ENCODE peak calls at places on chromosome 22, in eight cellular contexts. M is heart right ventricle, I is LNCaP clone FGC, E is fibroblast of villous mesenchyme, G is fibroblast of pulmonary artery, N is right atrium auricular region, T is mucosa of descending colon, Q is astrocyte of the spinal cord. R is an unnamed sample.

GRCh38 chr22:33874206-33874605 is 46.1 kb downstream of the LARGE1 start:
- DNase-seq in M (no peak), I (no peak), E (no peak), G (no peak), N (no peak), T (no peak), Q (no peak), R (no peak)

GRCh38 chr22:26892401-26893033 is 235.1 kb downstream of the MIAT start:
- DNase-seq in M (no peak), I (peak), E (peak), G (no peak), N (peak), T (no peak), Q (no peak), R (no peak)

GRCh38 chr22:33022231-33022630 is 36.0 kb downstream of the SYN3 start:
- DNase-seq in M (no peak), I (no peak), E (no peak), G (no peak), N (peak), T (no peak), Q (no peak), R (no peak)

GRCh38 chr22:27748355-27749168 is 53.0 kb downstream of the MN1 start:
- DNase-seq in M (no peak), I (no peak), E (peak), G (peak), N (no peak), T (no peak), Q (peak), R (no peak)

GRCh38 chr22:29093030-29093429 is 20.2 kb downstream of the KREMEN1 start:
- DNase-seq in M (no peak), I (no peak), E (no peak), G (no peak), N (no peak), T (no peak), Q (no peak), R (no peak)

GRCh38 chr22:19430890-19431541 is 517 bp downstream of the HIRA start:
- DNase-seq in M (peak), I (no peak), E (peak), G (peak), N (no peak), T (peak), Q (peak), R (peak)

GRCh38 chr22:40661661-40662060 is 17.6 kb upstream of the MCHR1 start:
- DNase-seq in M (no peak), I (no peak), E (no peak), G (no peak), N (no peak), T (no peak), Q (no peak), R (no peak)

GRCh38 chr22:39176673-39177455 is 24.4 kb upstream of the CBX7 start:
- DNase-seq in M (no peak), I (no peak), E (no peak), G (no peak), N (no peak), T (no peak), Q (no peak), R (peak)

GRCh38 chr22:33526434-33527107 is 393.7 kb downstream of the LARGE1 start:
- DNase-seq in M (no peak), I (no peak), E (no peak), G (no peak), N (no peak), T (no peak), Q (no peak), R (no peak)

GRCh38 chr22:35150163-35151107 is 84.5 kb downstream of the ISX start:
- DNase-seq in M (peak), I (no peak), E (peak), G (peak), N (peak), T (no peak), Q (peak), R (peak)

GRCh38 chr22:50498322-50498861 is 9.1 kb downstream of the LMF2 start:
- DNase-seq in M (no peak), I (no peak), E (peak), G (peak), N (peak), T (peak), Q (peak), R (peak)

GRCh38 chr22:49119551-49119952 is 708.1 kb downstream of the BRD1 start:
- DNase-seq in M (peak), I (no peak), E (peak), G (no peak), N (peak), T (no peak), Q (no peak), R (no peak)

GRCh38 chr22:45008853-45009751 is 703 bp downstream of the PHF21B start:
- DNase-seq in M (no peak), I (no peak), E (peak), G (no peak), N (no peak), T (no peak), Q (peak), R (peak)

GRCh38 chr22:49736538-49736937 is 91.1 kb downstream of the BRD1 start:
- DNase-seq in M (no peak), I (no peak), E (no peak), G (no peak), N (no peak), T (peak), Q (no peak), R (no peak)

GRCh38 chr22:30309981-30310672 is 16.6 kb downstream of the TBC1D10A start:
- DNase-seq in M (no peak), I (peak), E (peak), G (no peak), N (peak), T (no peak), Q (no peak), R (no peak)

GRCh38 chr22:46150615-46151423 is 493 bp downstream of the PPARA start:
- DNase-seq in M (peak), I (no peak), E (peak), G (no peak), N (no peak), T (peak), Q (no peak), R (peak)

GRCh38 chr22:27267145-27267544 is 534.4 kb downstream of the MN1 start:
- DNase-seq in M (no peak), I (no peak), E (no peak), G (no peak), N (no peak), T (no peak), Q (no peak), R (no peak)

GRCh38 chr22:49730656-49731055 is 97.0 kb downstream of the BRD1 start:
- DNase-seq in M (no peak), I (no peak), E (no peak), G (no peak), N (no peak), T (no peak), Q (no peak), R (no peak)

GRCh38 chr22:41201146-41201545 is 4.0 kb upstream of the L3MBTL2 start:
- DNase-seq in M (no peak), I (peak), E (no peak), G (no peak), N (no peak), T (no peak), Q (no peak), R (no peak)

GRCh38 chr22:46377566-46378498 is 42.3 kb downstream of the TRMU start:
- DNase-seq in M (peak), I (no peak), E (peak), G (no peak), N (no peak), T (peak), Q (no peak), R (no peak)

GRCh38 chr22:23240639-23241389 is 60.5 kb downstream of the BCR start:
- DNase-seq in M (no peak), I (no peak), E (no peak), G (peak), N (no peak), T (peak), Q (no peak), R (no peak)

GRCh38 chr22:46462726-46463371 is 74.6 kb downstream of the CELSR1 start:
- DNase-seq in M (no peak), I (no peak), E (peak), G (peak), N (no peak), T (no peak), Q (peak), R (no peak)

GRCh38 chr22:49977578-49977977 is 17.0 kb downstream of the PIM3 start:
- DNase-seq in M (no peak), I (no peak), E (no peak), G (no peak), N (no peak), T (no peak), Q (no peak), R (no peak)

GRCh38 chr22:43999378-43999777 is 24.7 kb upstream of the PARVB start:
- DNase-seq in M (no peak), I (no peak), E (no peak), G (no peak), N (no peak), T (no peak), Q (no peak), R (no peak)

GRCh38 chr22:27382947-27383346 is 418.6 kb downstream of the MN1 start:
- DNase-seq in M (no peak), I (no peak), E (no peak), G (no peak), N (peak), T (no peak), Q (no peak), R (no peak)

GRCh38 chr22:21657361-21658118 is 8.3 kb upstream of the PPIL2 start:
- DNase-seq in M (peak), I (no peak), E (peak), G (peak), N (no peak), T (peak), Q (peak), R (peak)
- TF ChIP-seq CTCF in M (peak), I (peak), E (no peak), G (no peak), N (no peak), T (peak), Q (no peak), R (peak)

GRCh38 chr22:20507253-20508066 is at the start of gene MED15:
- DNase-seq in M (peak), I (peak), E (peak), G (peak), N (peak), T (peak), Q (peak), R (peak)
- TF ChIP-seq CTCF in M (no peak), I (no peak), E (no peak), G (no peak), N (no peak), T (no peak), Q (no peak), R (no peak)

DNA sequence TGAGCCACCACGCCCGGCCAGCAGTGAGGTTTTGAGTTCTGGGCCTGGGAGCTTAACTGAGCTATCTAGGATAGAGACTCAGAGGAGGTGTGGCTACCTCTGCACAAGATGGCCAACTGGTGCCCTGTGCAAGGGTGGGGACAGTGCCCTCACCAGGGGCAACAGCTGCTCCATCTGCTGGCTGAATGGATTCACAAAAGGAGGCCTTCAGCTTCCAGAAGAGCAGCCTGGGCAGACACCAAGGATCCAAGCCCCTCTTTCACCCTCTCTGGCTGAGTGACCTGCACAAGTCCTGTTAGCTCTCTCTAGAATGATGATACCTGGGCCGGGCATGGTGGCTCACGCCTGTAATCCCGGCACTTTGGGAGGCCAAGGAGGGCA is 33.5 kb upstream of the BAIAP2L2 start:
- DNase-seq in M (no peak), I (no peak), E (no peak), G (no peak), N (no peak), T (no peak), Q (no peak), R (no peak)
- TF ChIP-seq CTCF in M (no peak), I (no peak), E (no peak), G (no peak), N (no peak), T (no peak), Q (no peak), R (no peak)

GRCh38 chr22:38115423-38116205 is 5.1 kb upstream of the BAIAP2L2 start:
- DNase-seq in M (no peak), I (no peak), E (no peak), G (no peak), N (no peak), T (no peak), Q (no peak), R (no peak)

GRCh38 chr22:38118182-38118581 is 7.7 kb upstream of the BAIAP2L2 start:
- DNase-seq in M (no peak), I (no peak), E (no peak), G (no peak), N (no peak), T (no peak), Q (no peak), R (no peak)

GRCh38 chr22:38111941-38112355 is 1.5 kb upstream of the BAIAP2L2 start:
- DNase-seq in M (no peak), I (no peak), E (no peak), G (no peak), N (no peak), T (no peak), Q (no peak), R (no peak)

GRCh38 chr22:38112361-38112760 is 1.9 kb upstream of the BAIAP2L2 start:
- DNase-seq in M (no peak), I (no peak), E (no peak), G (no peak), N (no peak), T (no peak), Q (no peak), R (no peak)

DNA sequence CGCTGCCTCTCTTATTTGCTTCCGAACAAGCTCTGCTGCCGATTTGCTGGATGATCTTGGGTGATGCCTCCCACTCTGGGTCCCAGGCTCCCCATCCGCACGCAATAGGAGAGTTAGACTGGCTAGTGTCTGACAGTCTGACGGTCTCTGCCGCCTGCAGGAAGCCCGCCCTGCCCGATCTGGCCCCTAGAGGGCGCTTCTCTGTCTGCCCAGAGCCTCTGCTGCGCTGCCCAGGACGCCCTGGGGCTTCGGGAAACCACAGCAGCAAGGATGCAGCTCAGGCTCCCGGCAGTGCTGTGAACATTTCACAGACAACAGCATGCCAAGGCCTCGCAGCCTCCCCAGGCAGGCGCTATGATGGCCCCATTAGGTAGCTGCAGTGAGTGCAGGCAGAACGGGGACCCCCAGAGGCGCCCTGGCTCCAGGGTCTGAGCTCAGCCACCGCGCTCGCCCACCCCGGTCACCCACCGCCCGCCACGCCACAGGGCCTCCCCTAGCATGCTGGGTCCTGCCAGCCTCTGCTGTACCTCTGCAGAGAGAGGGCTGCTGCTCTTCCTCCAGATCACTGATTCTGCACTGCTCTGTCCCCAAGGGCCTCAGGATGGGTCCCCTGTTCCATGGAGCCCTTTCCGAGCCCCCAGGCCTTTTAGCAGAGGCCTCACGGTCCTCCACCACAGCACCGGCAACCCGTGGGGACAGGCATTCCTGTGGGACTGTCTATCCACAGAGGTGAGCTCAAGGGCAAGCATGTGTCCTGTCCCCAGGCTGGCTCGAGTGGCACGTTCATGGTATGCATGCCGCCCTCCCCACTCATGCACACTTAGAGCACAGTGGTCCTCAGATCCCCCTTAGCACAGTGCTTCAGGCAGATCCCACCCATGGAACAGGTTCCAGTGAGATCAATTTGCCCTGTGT is 4.3 kb upstream of the BAIAP2L2 start:
- DNase-seq in M (peak), I (peak), E (peak), G (peak), N (peak), T (peak), Q (peak), R (peak)
- TF ChIP-seq CTCF in M (peak), I (peak), E (peak), G (peak), N (peak), T (peak), Q (peak), R (peak)

DNA sequence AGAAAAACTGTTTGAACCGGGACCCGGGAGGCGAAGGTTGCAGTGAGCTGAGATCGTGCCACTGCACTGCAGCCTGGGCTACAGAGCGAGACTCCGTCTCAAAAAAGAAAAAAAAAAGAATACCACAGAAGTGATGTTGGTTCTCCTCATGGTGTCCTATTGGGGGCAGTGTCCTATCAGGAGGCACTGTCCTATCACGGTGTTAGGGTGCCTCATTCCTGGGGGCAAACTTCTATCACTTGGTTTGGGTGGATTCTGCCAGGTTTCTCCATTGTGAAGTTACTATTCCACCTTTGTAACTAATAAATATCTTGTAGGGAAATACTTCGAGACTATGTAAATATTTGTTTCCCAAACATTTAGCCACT is 19.6 kb downstream of the PRR14L start:
- DNase-seq in M (no peak), I (no peak), E (no peak), G (no peak), N (no peak), T (no peak), Q (no peak), R (no peak)
- TF ChIP-seq CTCF in M (no peak), I (peak), E (peak), G (no peak), N (no peak), T (no peak), Q (peak), R (peak)

GRCh38 chr22:36946436-36947158 is 33.2 kb downstream of the CSF2RB start:
- DNase-seq in M (no peak), I (no peak), E (peak), G (peak), N (no peak), T (no peak), Q (no peak), R (no peak)
- TF ChIP-seq CTCF in M (no peak), I (peak), E (peak), G (peak), N (no peak), T (no peak), Q (no peak), R (no peak)

DNA sequence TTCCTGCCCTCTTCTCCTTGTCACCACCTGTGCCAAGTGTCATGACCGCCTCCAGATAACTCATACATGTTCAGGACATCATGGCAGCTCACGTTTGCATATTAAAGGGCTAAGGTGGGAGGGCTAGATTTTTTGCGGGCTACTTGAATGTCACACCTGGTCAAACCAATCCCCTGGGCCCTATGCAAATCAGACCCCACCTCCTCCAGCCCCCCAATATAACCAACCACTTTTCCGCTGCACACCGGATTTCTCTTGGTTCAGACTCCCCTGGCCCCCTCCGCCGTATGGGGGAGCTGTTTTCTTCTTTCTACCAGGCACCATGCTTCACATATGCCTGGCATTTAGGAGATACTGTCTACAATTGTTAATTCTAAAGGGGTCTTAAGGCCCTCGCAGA is 12.6 kb downstream of the UPB1 start:
- DNase-seq in M (no peak), I (no peak), E (no peak), G (no peak), N (no peak), T (no peak), Q (no peak), R (peak)
- TF ChIP-seq CTCF in M (no peak), I (no peak), E (no peak), G (no peak), N (no peak), T (no peak), Q (no peak), R (no peak)

DNA sequence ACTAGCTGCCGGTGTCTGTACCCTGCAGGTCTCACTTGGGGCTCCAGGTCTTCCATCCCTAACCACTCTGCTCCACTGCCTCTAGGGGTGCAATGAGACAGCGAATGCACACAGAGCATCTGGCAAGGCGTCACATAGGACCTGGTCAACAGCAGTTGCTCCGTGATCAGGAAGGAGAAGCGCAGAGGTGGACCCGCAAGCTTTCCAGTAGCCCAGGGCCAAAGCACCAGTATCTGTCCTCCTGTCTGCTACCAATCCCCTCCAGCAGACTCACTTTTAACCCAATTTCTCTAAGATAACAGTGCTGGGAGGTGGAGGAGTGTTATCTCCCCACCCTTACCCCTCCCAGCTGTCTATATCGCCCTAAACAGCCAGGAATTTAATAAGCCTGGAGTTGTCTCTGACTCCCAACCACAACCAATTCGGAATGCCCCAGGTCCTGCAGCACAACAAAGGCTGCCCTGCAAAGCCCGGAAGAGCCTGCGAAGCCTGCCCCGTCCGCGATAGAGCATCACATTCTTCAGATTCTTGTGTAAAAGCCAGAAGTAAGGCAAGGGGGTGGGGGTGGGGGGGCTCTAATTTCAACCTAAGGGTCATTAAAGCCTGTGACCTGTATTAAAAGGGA is 19.3 kb downstream of the MYH9 start:
- DNase-seq in M (no peak), I (no peak), E (peak), G (peak), N (no peak), T (no peak), Q (peak), R (peak)
- TF ChIP-seq CTCF in M (peak), I (peak), E (no peak), G (peak), N (no peak), T (no peak), Q (peak), R (no peak)

DNA sequence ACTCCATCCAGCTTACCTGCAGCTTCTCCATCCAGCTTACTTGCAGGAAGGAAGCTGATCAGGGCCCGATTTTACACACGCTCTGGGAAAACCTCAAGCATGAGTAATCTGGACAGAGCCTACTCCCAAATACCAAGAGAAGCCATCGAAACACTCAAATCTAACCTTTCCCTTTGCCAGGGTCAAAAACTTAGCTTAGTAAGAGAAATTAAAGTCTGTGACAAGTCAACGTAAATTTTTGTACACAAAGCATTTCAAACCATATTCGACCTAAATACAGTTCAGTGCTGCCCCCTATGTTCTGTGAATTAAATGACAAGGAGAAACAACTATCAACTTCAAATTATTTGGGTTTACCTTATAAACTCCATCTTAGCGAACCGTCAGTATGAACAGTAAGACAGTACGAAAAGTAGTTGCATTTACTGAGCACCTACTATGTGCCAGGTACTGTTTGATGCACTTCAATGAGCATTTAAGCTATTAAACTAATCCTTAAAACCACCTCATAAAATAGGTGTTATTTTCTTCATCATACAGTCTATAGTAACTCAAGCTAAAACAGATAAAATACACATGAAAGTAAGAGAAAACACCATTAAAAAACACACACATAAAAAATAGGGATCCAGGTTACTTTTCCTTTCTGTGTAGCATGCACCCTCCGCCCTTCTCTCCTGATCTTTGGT is 36.9 kb downstream of the ARFGAP3 start:
- DNase-seq in M (no peak), I (no peak), E (peak), G (peak), N (peak), T (no peak), Q (peak), R (no peak)
- TF ChIP-seq CTCF in M (peak), I (peak), E (peak), G (peak), N (no peak), T (no peak), Q (peak), R (peak)